ENCODE peak calls at places on chromosomes 11 and 22, in eight cellular contexts. P is fibroblast of lung, Q is A549, I is cardiac fibroblast, T is foreskin fibroblast, K is endothelial cell, M is head of caudate nucleus, R is EL. H is an unnamed sample.

GRCh38 chr22:21947040-21948014 is 5.3 kb downstream of the PPM1F start:
- DNase-seq in R (peak), P (peak), K (peak), M (no peak), I (peak), Q (peak), T (peak), H (peak)

GRCh38 chr11:47858169-47858543 is 10.0 kb upstream of the NUP160 start:
- DNase-seq in K (no peak), Q (peak), I (peak), T (peak), R (peak), M (no peak), P (peak), H (peak)

GRCh38 chr11:48093795-48094642 is 113.7 kb downstream of the PTPRJ start:
- DNase-seq in Q (no peak), R (no peak), K (no peak), T (no peak), M (no peak), P (peak), I (peak), H (no peak)

GRCh38 chr22:41110968-41111367 is 18.6 kb downstream of the EP300 start:
- DNase-seq in K (no peak), R (no peak), Q (no peak), I (no peak), T (no peak), M (no peak), P (no peak), H (no peak)

GRCh38 chr11:47797633-47798032 is 30.5 kb upstream of the FNBP4 start:
- DNase-seq in M (no peak), Q (no peak), I (peak), P (peak), K (no peak), R (peak), T (peak), H (peak)

GRCh38 chr11:123653997-123654565 is 343 bp downstream of the SCN3B start:
- DNase-seq in M (no peak), K (peak), R (peak), I (peak), P (peak), T (peak), Q (peak), H (peak)

GRCh38 chr11:16839821-16840220 is 101.4 kb downstream of the C11orf58 start:
- DNase-seq in Q (no peak), R (no peak), P (no peak), M (no peak), I (no peak), K (no peak), T (no peak), H (no peak)

GRCh38 chr22:48359613-48359965 is 1468.1 kb downstream of the BRD1 start:
- DNase-seq in T (no peak), I (no peak), R (no peak), K (no peak), P (no peak), M (no peak), Q (no peak), H (no peak)

GRCh38 chr11:86802601-86803051 is 2.3 kb downstream of the PRSS23 start:
- DNase-seq in P (peak), I (peak), Q (peak), T (peak), M (no peak), K (peak), R (peak), H (peak)

GRCh38 chr11:57834852-57835251 is 73.2 kb downstream of the CTNND1 start:
- DNase-seq in M (no peak), Q (no peak), I (no peak), P (no peak), K (no peak), R (no peak), T (no peak), H (no peak)

GRCh38 chr11:9625728-9626127 is 38.1 kb upstream of the SWAP70 start:
- DNase-seq in T (no peak), K (no peak), P (no peak), R (no peak), Q (no peak), M (no peak), I (no peak), H (no peak)

GRCh38 chr11:44914105-44914504 is 36.6 kb downstream of the TP53I11 start:
- DNase-seq in P (no peak), T (no peak), I (no peak), R (no peak), M (no peak), Q (no peak), K (no peak), H (no peak)

GRCh38 chr22:39773976-39774539 is 119.5 kb downstream of the ENTHD1 start:
- DNase-seq in K (peak), P (no peak), I (no peak), T (no peak), Q (no peak), M (no peak), R (peak), H (peak)

GRCh38 chr11:58787903-58788302 is 56.2 kb upstream of the GLYAT start:
- DNase-seq in I (no peak), P (no peak), Q (no peak), T (peak), K (no peak), M (no peak), R (peak), H (peak)

GRCh38 chr22:26784772-26785171 is 127.4 kb downstream of the MIAT start:
- DNase-seq in Q (no peak), R (no peak), I (no peak), T (no peak), M (no peak), K (no peak), P (no peak), H (no peak)

GRCh38 chr22:41369089-41369745 is 12.5 kb upstream of the TEF start:
- DNase-seq in R (no peak), M (peak), T (no peak), I (no peak), Q (no peak), P (no peak), K (no peak), H (no peak)

GRCh38 chr11:111745719-111746504 is 20.3 kb downstream of the PPP2R1B start:
- DNase-seq in K (no peak), Q (no peak), R (peak), T (no peak), M (no peak), P (peak), I (peak), H (peak)

GRCh38 chr11:18727499-18728236 is 1.7 kb upstream of the IGSF22 start:
- DNase-seq in K (peak), Q (peak), I (peak), R (peak), T (peak), P (no peak), M (peak), H (peak)

GRCh38 chr11:68118753-68119448 is 2.3 kb downstream of the CHKA start:
- DNase-seq in K (no peak), T (no peak), R (no peak), M (no peak), I (peak), Q (no peak), P (peak), H (no peak)

GRCh38 chr11:11661356-11662040 is 39.7 kb upstream of the GALNT18 start:
- DNase-seq in P (no peak), K (no peak), I (no peak), T (no peak), R (no peak), Q (no peak), M (no peak), H (no peak)

GRCh38 chr11:56876621-56877312 is 111.9 kb upstream of the OR5AK2 start:
- DNase-seq in K (no peak), M (no peak), T (no peak), P (no peak), R (no peak), Q (peak), I (peak), H (no peak)

GRCh38 chr11:8225589-8226036 is 38.1 kb downstream of the LMO1 start:
- DNase-seq in Q (peak), P (peak), M (peak), I (peak), K (peak), R (peak), T (peak), H (peak)

GRCh38 chr22:30296851-30297250 is 7.5 kb upstream of the CASTOR1 start:
- DNase-seq in K (no peak), R (no peak), P (no peak), I (no peak), Q (no peak), M (no peak), T (no peak), H (no peak)

GRCh38 chr22:50105529-50106100 is 15.8 kb downstream of the MOV10L1 start:
- DNase-seq in M (no peak), Q (no peak), R (peak), T (peak), P (peak), I (peak), K (no peak), H (peak)

GRCh38 chr22:46416537-46417267 is 81.2 kb downstream of the TRMU start:
- DNase-seq in M (no peak), I (peak), P (no peak), T (no peak), K (no peak), R (no peak), Q (no peak), H (no peak)

GRCh38 chr22:48727454-48728058 is 1100.1 kb downstream of the BRD1 start:
- DNase-seq in I (no peak), M (no peak), R (no peak), P (no peak), K (no peak), T (no peak), Q (no peak), H (no peak)

H was measured in EH.